ENCODE peak calls at places on chromosome 18, in five cellular contexts. H is activated CD4-positive, alpha-beta T cell treated with anti-CD3 and anti-CD28 coated beads, Interleukin-2, amount 10 ng/mL, durations not matched to agents 7 days and 5 days; M is stimulated activated CD4-positive, alpha-beta T cell treated with anti-CD3 and anti-CD28 coated beads, TNF-alpha, amount 100 ng/mL, for 24 hours; W is mesendoderm; F is GM10248. B is an unnamed sample.

GRCh38 chr18:57095884-57096283 is 51.0 kb upstream of the BOD1L2 start:
- DNase-seq in F (no peak), W (no peak), H (no peak), M (no peak), B (peak; percentile 24)

GRCh38 chr18:23998811-23999210 is 15.7 kb upstream of the TTC39C start:
- DNase-seq in H (no peak), M (no peak), W (no peak), F (no peak), B (no peak)

GRCh38 chr18:76558881-76559667 is 64.0 kb upstream of the ZNF516 start:
- DNase-seq in F (no peak), H (no peak), M (no peak), W (no peak), B (no peak)

GRCh38 chr18:73827801-73828200 is 319.8 kb downstream of the FBXO15 start:
- DNase-seq in M (no peak), W (peak; percentile 1), F (no peak), H (no peak), B (no peak)

GRCh38 chr18:45723921-45724320 is at the start of gene SLC14A1:
- DNase-seq in M (no peak), W (no peak), F (no peak), H (no peak), B (no peak)

GRCh38 chr18:23922939-23923338 is 91.6 kb upstream of the TTC39C start:
- DNase-seq in M (no peak), W (no peak), F (no peak), H (peak; percentile 36), B (no peak)

GRCh38 chr18:77374106-77374505 is 124.5 kb downstream of the GALR1 start:
- DNase-seq in M (no peak), W (no peak), F (no peak), H (no peak), B (no peak)

GRCh38 chr18:33577688-33578370 is at the start of gene ASXL3:
- DNase-seq in F (peak; percentile 38), H (no peak), M (no peak), W (peak; percentile 16), B (peak; percentile 67)

GRCh38 chr18:32822197-32822596 is 49.4 kb upstream of the KLHL14 start:
- DNase-seq in H (no peak), W (no peak), M (no peak), F (no peak), B (no peak)

B was measured in GM23338.